ENCODE peak calls at places on chromosomes 4 and X, in seven cellular contexts. I is stimulated activated CD4-positive, alpha-beta T cell treated with anti-CD3 and anti-CD28 coated beads, TNF-alpha, amount 100 ng/mL, for 1 hour; O is suprapubic skin; S is activated naive CD8-positive, alpha-beta T cell treated with anti-CD3 and anti-CD28 coated beads, Interleukin-2, amount 50 U/mL, for 24 hours; B is T1000; U is SK-N-DZ; R is stimulated activated CD8-positive, alpha-beta memory T cell treated with anti-CD3 and anti-CD28 coated beads, Interleukin-7, amount 100 ng/mL, for 24 hours. V is an unnamed sample.

GRCh38 chr4:124181045-124181444 is 531.5 kb downstream of the ANKRD50 start:
- DNase-seq in I (no peak), O (no peak), S (no peak), B (no peak), U (no peak), R (no peak), V (no peak)

GRCh38 chr4:93731448-93731847 is 97.1 kb upstream of the ATOH1 start:
- DNase-seq in I (no peak), O (no peak), S (no peak), B (no peak), U (peak), R (no peak), V (no peak)

GRCh38 chr4:128979934-128980333 is 113.4 kb downstream of the SCLT1 start:
- DNase-seq in I (no peak), O (no peak), S (no peak), B (no peak), U (no peak), R (no peak), V (peak)

GRCh38 chrX:45801554-45801953 is 600.9 kb upstream of the DIPK2B start:
- DNase-seq in I (no peak), O (no peak), S (no peak), B (no peak), U (peak), R (no peak), V (no peak)

GRCh38 chrX:130626521-130626920 is 224.7 kb downstream of the RBMX2 start:
- DNase-seq in I (no peak), O (no peak), S (no peak), B (no peak), U (no peak), R (no peak), V (no peak)

GRCh38 chrX:44621088-44621487 is 78.4 kb upstream of the FUNDC1 start:
- DNase-seq in I (no peak), O (no peak), S (no peak), B (no peak), U (no peak), R (no peak), V (no peak)

GRCh38 chr4:156197216-156197615 is 243.6 kb upstream of the CTSO start:
- DNase-seq in I (no peak), O (no peak), S (no peak), B (no peak), U (no peak), R (no peak), V (no peak)

GRCh38 chr4:37648084-37648817 is 37.9 kb downstream of the RELL1 start:
- DNase-seq in I (no peak), O (peak), S (no peak), B (peak), U (no peak), R (no peak), V (peak)

GRCh38 chr4:189385098-189385497 is 555.6 kb upstream of the FRG1 start:
- DNase-seq in I (no peak), O (no peak), S (no peak), B (no peak), U (no peak), R (no peak), V (no peak)

GRCh38 chrX:130555757-130556156 is 154.0 kb downstream of the RBMX2 start:
- DNase-seq in I (no peak), O (no peak), S (no peak), B (no peak), U (peak), R (no peak), V (no peak)

GRCh38 chr4:173513651-173514050 is 16.4 kb downstream of the HAND2 start:
- DNase-seq in I (no peak), O (no peak), S (no peak), B (no peak), U (no peak), R (no peak), V (no peak)

GRCh38 chr4:114386637-114387233 is 211.9 kb upstream of the UGT8 start:
- DNase-seq in I (no peak), O (no peak), S (no peak), B (no peak), U (peak), R (no peak), V (peak)

GRCh38 chrX:65686246-65686645 is 18.8 kb downstream of the MSN start:
- DNase-seq in I (no peak), O (no peak), S (no peak), B (no peak), U (no peak), R (no peak), V (no peak)

GRCh38 chrX:150405006-150405405 is 41.9 kb downstream of the MAMLD1 start:
- DNase-seq in I (no peak), O (no peak), S (no peak), B (no peak), U (no peak), R (no peak), V (no peak)

GRCh38 chr4:3471886-3472285 is 8.8 kb downstream of the DOK7 start:
- DNase-seq in I (no peak), O (no peak), S (no peak), B (no peak), U (no peak), R (no peak), V (no peak)

GRCh38 chr4:89290727-89291126 is 16.9 kb downstream of the GPRIN3 start:
- DNase-seq in I (no peak), O (no peak), S (no peak), B (no peak), U (peak), R (no peak), V (no peak)

GRCh38 chr4:114052227-114052626 is 72.8 kb upstream of the ARSJ start:
- DNase-seq in I (no peak), O (no peak), S (no peak), B (no peak), U (no peak), R (no peak), V (no peak)

GRCh38 chr4:165379662-165380061 is 854 bp downstream of the CPE start:
- DNase-seq in I (no peak), O (no peak), S (no peak), B (no peak), U (peak), R (no peak), V (no peak)

GRCh38 chrX:130093271-130093670 is 17.0 kb downstream of the ELF4 start:
- DNase-seq in I (no peak), O (no peak), S (no peak), B (no peak), U (no peak), R (no peak), V (no peak)

GRCh38 chrX:107769581-107770317 is 5.8 kb downstream of the TSC22D3 start:
- DNase-seq in I (no peak), O (no peak), S (no peak), B (no peak), U (no peak), R (no peak), V (no peak)

GRCh38 chrX:120380699-120381098 is 18.8 kb downstream of the ATP1B4 start:
- DNase-seq in I (no peak), O (no peak), S (peak), B (no peak), U (peak), R (no peak), V (no peak)

GRCh38 chr4:101367201-101367600 is 19.9 kb upstream of the PPP3CA start:
- DNase-seq in I (no peak), O (no peak), S (no peak), B (no peak), U (no peak), R (no peak), V (no peak)

GRCh38 chrX:5971300-5971699 is 257.4 kb downstream of the NLGN4X start:
- DNase-seq in I (no peak), O (no peak), S (no peak), B (no peak), U (no peak), R (no peak), V (no peak)

GRCh38 chrX:12956704-12957541 is 18.0 kb upstream of the TMSB4X start:
- DNase-seq in I (no peak), O (no peak), S (no peak), B (no peak), U (no peak), R (no peak), V (no peak)

GRCh38 chrX:85244411-85245210 is 820 bp downstream of the ZNF711 start:
- DNase-seq in I (no peak), O (no peak), S (no peak), B (no peak), U (peak), R (no peak), V (no peak)

V was measured in HFF-Myc.